ENCODE peak calls at places on chromosomes 12 and 14, in nine cellular contexts. P is lower lobe of right lung, B is OCI-LY7, Q is SK-N-SH, D is spleen, E is uterus, U is Peyer's patch, X is upper lobe of right lung, K is astrocyte. G is an unnamed sample. For H3K36me3, the result is how much of the 10 kb centered on the place peaks cover.

GRCh38 chr14:95770777-95771176 is 56.9 kb upstream of the TCL1A start:
- DNase-seq in U (no peak), E (no peak), P (no peak), B (no peak), X (no peak), Q (no peak), D (no peak), K (no peak), G (no peak)

GRCh38 chr12:100243137-100243536 is 23.7 kb downstream of the DEPDC4 start:
- DNase-seq in D (no peak), U (no peak), E (no peak), B (no peak), X (no peak), K (no peak), Q (no peak), P (no peak), G (no peak)

GRCh38 chr12:118853634-118854033 is 127.7 kb upstream of the SRRM4 start:
- DNase-seq in K (no peak), E (no peak), U (no peak), B (peak), X (no peak), P (no peak), Q (no peak), D (no peak), G (no peak)

GRCh38 chr12:83985068-83985467 is 927.5 kb downstream of the SLC6A15 start:
- DNase-seq in E (no peak), U (no peak), B (no peak), K (no peak), D (no peak), Q (no peak), X (no peak), P (no peak), G (no peak)

GRCh38 chr12:102376251-102376747 is 104.1 kb downstream of the IGF1 start:
- DNase-seq in U (no peak), P (no peak), E (peak), Q (no peak), X (no peak), K (peak), D (no peak), B (no peak), G (no peak)

GRCh38 chr14:29144598-29144997 is 378.0 kb downstream of the FOXG1 start:
- DNase-seq in E (no peak), Q (no peak), D (no peak), X (no peak), B (no peak), P (no peak), K (peak), U (no peak), G (no peak)

GRCh38 chr14:69876221-69876847 is 2.9 kb upstream of the SMOC1 start:
- DNase-seq in Q (no peak), K (no peak), U (no peak), E (no peak), X (no peak), P (no peak), D (no peak), B (no peak), G (no peak)

GRCh38 chr12:76810690-76811434 is 46.9 kb downstream of the ZDHHC17 start:
- DNase-seq in E (no peak), D (no peak), P (no peak), B (no peak), Q (no peak), U (no peak), K (no peak), X (no peak), G (no peak)

GRCh38 chr12:178715-179109 is 35.2 kb downstream of the SLC6A12 start:
- DNase-seq in E (no peak), U (no peak), D (no peak), B (no peak), Q (no peak), X (no peak), P (no peak), K (no peak), G (no peak)

GRCh38 chr14:88479574-88479987 is 75.2 kb downstream of the PTPN21 start:
- DNase-seq in E (no peak), K (no peak), P (no peak), B (no peak), Q (no peak), X (no peak), U (no peak), D (no peak), G (no peak)

GRCh38 chr14:104913413-104913812 is 11.3 kb upstream of the PLD4 start:
- DNase-seq in Q (no peak), E (no peak), K (no peak), D (no peak), B (no peak), P (no peak), X (no peak), U (no peak), G (no peak)

GRCh38 chr12:13101854-13102375 is 1.6 kb downstream of the GSG1 start:
- DNase-seq in Q (no peak), E (no peak), B (peak), D (no peak), U (peak), K (no peak), P (no peak), X (no peak), G (no peak)

GRCh38 chr14:81162941-81163340 is 57.8 kb downstream of the GTF2A1 start:
- DNase-seq in U (no peak), D (no peak), E (no peak), B (peak), P (no peak), Q (no peak), X (no peak), K (no peak), G (no peak)

GRCh38 chr14:77804592-77804991 is 4.7 kb downstream of the ADCK1 start:
- DNase-seq in X (no peak), U (no peak), E (no peak), P (no peak), D (no peak), B (peak), Q (no peak), K (no peak), G (no peak)

GRCh38 chr12:116882742-116883141 is 1.5 kb upstream of the HRK start:
- DNase-seq in K (no peak), E (no peak), B (peak), D (peak), P (no peak), X (no peak), Q (peak), U (no peak), G (no peak)

GRCh38 chr12:82870825-82871377 is 184.2 kb downstream of the TMTC2 start:
- DNase-seq in U (no peak), K (no peak), X (no peak), E (no peak), Q (no peak), P (no peak), B (no peak), D (no peak), G (no peak)

GRCh38 chr12:571795-572531 is 91.3 kb downstream of the NINJ2 start:
- DNase-seq in K (no peak), U (peak), D (no peak), X (no peak), E (no peak), B (no peak), P (peak), Q (no peak), G (no peak)

GRCh38 chr12:130703733-130704375 is 12.2 kb downstream of the RIMBP2 start:
- DNase-seq in E (no peak), D (no peak), X (no peak), Q (peak), P (no peak), B (no peak), K (no peak), U (no peak), G (no peak)

GRCh38 chr14:104145826-104146642 is 7.6 kb downstream of the KIF26A start:
- DNase-seq in K (no peak), E (no peak), Q (peak), X (peak), U (peak), B (no peak), P (no peak), D (peak), G (no peak)

GRCh38 chr14:103819503-103820307 is 27.7 kb downstream of the PPP1R13B start:
- DNase-seq in B (no peak), D (no peak), P (peak), K (no peak), U (no peak), Q (peak), E (peak), X (peak), G (no peak)

GRCh38 chr14:41022932-41023331 is 583.7 kb upstream of the LRFN5 start:
- DNase-seq in U (no peak), Q (no peak), X (no peak), B (no peak), E (no peak), K (peak), P (no peak), D (no peak), G (no peak)

GRCh38 chr14:23385840-23386657 is 9.2 kb downstream of the CMTM5 start:
- DNase-seq in U (no peak), D (no peak), P (no peak), X (no peak), K (no peak), E (no peak), B (no peak), Q (no peak), G (no peak)

GRCh38 chr12:68468036-68468435 is 135.9 kb upstream of the MDM1 start:
- DNase-seq in U (no peak), K (no peak), E (no peak), P (no peak), X (no peak), B (no peak), Q (no peak), D (no peak), G (no peak)

GRCh38 chr12:19402743-19403400 is 36.4 kb upstream of the AEBP2 start:
- DNase-seq in E (no peak), U (no peak), B (no peak), Q (no peak), X (peak), K (peak), D (peak), P (peak), G (no peak)

DNA sequence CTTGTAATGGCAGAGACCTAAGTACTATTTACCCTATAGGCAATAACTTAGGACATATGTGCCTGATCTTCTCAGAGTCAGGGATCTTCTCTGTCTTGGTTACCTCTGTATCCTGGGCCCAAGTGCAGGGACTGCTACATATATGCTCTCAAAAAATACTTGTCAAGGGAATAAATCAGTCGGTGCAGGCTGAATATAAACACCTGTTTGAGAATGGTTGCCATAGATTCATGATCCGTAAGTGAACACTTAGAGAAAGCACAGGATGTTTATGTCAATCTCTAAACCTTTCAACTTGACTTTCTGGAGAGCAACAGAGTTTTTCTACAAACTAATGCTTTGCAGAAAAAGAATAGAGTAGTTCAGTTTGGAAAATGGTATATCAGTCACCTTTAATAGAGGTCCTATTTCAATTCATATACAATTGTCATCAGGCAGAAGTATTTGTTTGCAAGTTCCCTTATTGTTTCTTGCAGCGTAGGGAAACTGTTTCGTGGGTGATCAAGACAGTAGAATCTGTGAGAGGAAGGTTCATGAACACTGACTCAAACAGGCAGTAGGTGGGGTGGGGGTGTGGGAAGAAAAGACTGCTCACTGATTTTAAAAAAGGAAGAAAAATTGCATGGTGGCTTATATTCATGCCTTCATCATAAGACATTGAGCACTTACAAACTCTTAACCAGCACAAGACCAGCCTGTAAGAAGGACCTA is 6.0 kb upstream of the UBE2N start:
- DNase-seq in E (no peak), B (no peak), U (no peak), D (no peak), X (no peak), K (no peak), P (no peak), Q (no peak), G (no peak)
- H3K4me3 ChIP-seq in E (no peak), B (no peak), U (no peak), D (no peak), X (no peak), K (no peak), P (no peak), Q (no peak), G (no peak)

DNA sequence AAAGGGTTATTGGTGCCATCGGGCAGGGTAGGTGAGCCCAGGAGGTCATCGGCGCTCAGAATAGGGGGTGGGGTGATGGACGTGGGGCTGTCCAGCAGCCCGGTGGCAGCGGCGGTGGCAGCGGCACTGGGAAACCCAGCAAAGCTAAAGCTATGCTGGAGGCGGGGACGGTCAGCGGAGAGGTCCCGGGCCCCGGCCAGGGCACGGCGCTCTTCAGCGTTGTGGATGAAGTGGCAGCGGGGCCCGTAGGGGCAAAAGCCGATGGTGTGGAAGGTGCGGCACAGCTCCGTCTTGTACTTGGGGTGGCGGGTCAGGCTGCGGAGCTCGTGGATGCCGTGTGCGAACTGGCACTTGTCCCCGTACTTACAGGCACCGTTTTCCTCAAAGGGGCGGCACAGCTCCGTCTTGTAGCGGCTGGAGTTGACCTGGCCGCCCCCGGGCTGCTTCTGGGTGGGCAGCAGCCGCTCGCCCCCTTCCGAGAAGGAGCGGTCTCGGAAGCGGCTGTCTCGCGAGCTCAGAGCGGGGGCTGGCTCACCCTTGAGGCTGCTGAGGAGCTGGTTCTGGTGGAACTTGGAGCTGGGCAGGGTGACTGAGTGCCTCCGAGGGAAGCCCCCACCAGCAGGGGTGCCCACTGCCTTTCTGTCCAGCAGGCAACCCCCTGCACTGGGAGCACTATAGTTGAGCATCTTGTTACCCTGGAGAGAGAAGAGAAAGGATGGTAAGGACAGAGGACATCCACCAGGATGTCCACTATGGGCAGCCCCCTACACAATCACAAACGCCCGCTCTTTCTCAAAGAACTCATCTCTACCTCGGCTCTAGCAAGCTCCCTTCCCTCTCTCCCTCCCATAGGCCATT is 2.8 kb downstream of the ZFP36L1 start:
- DNase-seq in Q (no peak), P (no peak), E (peak), U (peak), K (no peak), X (peak), D (peak), B (no peak), G (peak)
- TF ChIP-seq CTCF in Q (no peak), P (no peak), E (peak), U (no peak), K (no peak), X (peak), D (no peak), B (peak), G (no peak)

GRCh38 chr12:52363111-52363679 is 4.1 kb downstream of the KRT85 start:
- DNase-seq in P (no peak), B (no peak), Q (no peak), D (peak), K (no peak), E (no peak), X (no peak), U (no peak), G (no peak)
- H3K36me3 ChIP-seq in P (under half), B (under half), Q (under half), D (under half), K (under half), E (under half), X (under half), U (under half), G (under half)

DNA sequence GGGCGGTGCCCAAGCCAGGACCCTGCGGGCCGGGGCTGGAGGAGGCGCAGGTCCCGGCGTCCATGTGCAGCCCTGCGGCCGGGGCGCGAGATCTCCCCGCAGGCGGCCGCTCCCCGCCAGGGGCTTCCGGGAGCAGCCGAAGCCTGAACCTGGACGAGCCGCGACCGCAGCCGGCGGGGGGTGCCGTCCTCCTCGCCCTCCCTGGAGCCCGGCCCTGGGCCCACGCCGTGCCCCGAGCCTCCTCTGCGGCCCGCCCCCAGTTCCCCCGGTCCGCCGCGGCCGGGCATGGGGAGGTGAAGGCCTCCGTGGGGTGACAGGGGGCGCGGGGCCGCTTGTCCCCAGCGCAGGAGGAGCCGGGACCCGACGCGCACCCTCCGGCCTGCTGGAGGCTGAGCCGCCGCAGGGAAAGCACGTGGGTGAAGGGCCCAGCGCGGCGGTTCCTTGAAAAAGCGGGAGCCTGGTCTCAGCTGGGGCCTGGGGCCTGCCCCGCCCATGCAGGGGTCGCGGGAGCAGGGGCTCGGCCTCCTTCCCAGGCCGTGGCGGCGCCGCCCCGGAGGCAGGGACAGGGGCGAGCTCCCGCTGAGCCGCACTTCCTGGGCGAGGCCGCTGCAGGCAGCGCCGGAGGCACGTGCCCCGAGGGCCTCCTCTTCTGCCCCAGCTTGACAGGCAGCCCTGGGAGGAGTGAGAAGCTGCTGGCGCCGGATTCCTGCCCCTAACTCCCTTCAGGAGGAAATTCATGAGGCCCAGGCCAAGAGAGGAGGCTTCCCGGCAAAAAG is 55.6 kb upstream of the PPP2R5C start:
- DNase-seq in U (peak), B (no peak), Q (no peak), K (peak), D (peak), P (peak), X (peak), E (peak), G (peak)
- H3K4me3 ChIP-seq in U (peak), B (no peak), Q (no peak), K (peak), D (peak), P (peak), X (peak), E (no peak), G (no peak)

GRCh38 chr14:54902143-54902520 is 494 bp downstream of the GCH1 start:
- DNase-seq in D (peak), P (peak), X (peak), E (peak), K (peak), U (peak), Q (peak), B (peak), G (peak)

GRCh38 chr14:54908230-54908629 is 5.6 kb upstream of the GCH1 start:
- DNase-seq in U (no peak), X (no peak), D (no peak), K (no peak), E (no peak), B (no peak), P (no peak), Q (no peak), G (peak)

GRCh38 chr14:54901380-54902142 is 1.1 kb downstream of the GCH1 start:
- DNase-seq in E (no peak), B (peak), Q (peak), U (no peak), D (peak), K (no peak), P (no peak), X (no peak), G (peak)

GRCh38 chr14:54906075-54906474 is 3.4 kb upstream of the GCH1 start:
- DNase-seq in Q (no peak), K (no peak), D (no peak), P (no peak), B (no peak), X (no peak), E (no peak), U (no peak), G (no peak)

DNA sequence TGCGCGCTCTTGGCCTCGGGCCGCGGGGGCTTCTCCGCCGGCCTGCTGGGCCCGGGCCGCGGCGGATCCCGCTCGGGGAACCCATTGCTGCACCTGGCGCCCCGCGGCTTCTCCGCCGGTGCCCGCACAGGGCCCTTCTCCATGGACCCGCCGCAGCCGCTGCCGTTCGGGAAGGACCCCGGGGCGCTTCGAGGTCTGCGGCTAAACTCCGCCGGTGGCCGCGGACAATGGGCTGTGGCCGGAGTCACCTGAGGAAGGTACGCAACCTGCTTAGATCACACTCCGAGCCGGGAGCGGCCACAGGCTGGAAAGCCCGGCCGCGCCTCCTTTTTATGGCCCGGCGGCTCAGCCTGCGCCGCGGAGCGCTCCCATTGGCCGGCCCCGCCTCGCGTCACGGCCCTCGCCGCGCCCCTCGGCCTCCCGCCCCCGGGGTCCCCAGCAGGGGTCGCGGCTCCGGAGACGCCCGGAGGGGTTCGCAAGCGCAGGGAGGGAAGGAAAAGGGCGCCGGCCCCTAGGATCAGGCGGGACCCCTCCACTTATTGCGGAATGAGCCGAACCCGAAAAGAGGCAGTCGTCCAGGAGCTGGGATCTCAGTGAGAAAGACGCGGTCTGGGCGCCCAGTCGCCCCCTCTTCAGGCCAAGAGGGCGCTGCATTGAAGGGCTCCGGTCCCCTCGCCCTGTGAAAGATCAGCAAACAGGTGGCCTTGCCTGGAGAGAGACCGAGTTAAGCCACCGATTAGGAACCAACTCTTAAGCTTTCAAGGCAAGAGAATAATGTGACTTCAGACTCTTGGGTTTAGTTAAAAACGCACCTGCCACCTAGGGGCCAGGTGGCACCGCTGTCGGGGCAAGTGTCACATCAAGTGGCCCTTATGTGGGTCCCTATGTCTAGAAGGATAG is at the start of gene GCH1:
- DNase-seq in E (peak), D (peak), K (peak), B (peak), P (peak), X (peak), U (peak), Q (peak), G (peak)
- TF ChIP-seq CTCF in E (peak), D (peak), K (peak), B (peak), P (peak), X (peak), U (peak), Q (peak), G (peak)

GRCh38 chr14:75090353-75090752 is 20.9 kb downstream of the ZC2HC1C start:
- DNase-seq in E (no peak), Q (no peak), K (no peak), B (no peak), D (no peak), X (no peak), P (no peak), U (no peak), G (no peak)
- H3K36me3 ChIP-seq in E (under half), Q (half or more), K (under half), B (half or more), D (half or more), X (half or more), P (half or more), U (under half), G (under half)

GRCh38 chr12:21839776-21840175 is 65.3 kb upstream of the KCNJ8 start:
- DNase-seq in E (no peak), U (no peak), D (no peak), X (no peak), P (no peak), K (no peak), Q (no peak), B (no peak), G (no peak)

GRCh38 chr12:21843795-21844194 is 69.3 kb upstream of the KCNJ8 start:
- DNase-seq in U (no peak), K (no peak), B (no peak), D (no peak), E (no peak), P (no peak), Q (no peak), X (no peak), G (no peak)

GRCh38 chr12:21837847-21838246 is 63.3 kb upstream of the KCNJ8 start:
- DNase-seq in X (no peak), Q (no peak), K (no peak), D (no peak), E (no peak), B (no peak), P (no peak), U (no peak), G (no peak)
- H3K4me3 ChIP-seq in X (no peak), Q (no peak), K (no peak), D (no peak), E (no peak), B (no peak), P (no peak), U (no peak), G (no peak)